ENCODE peak calls at places on chromosomes 16 and 17, in nine cellular contexts. G is breast epithelium; X is BE2C; J is naive thymus-derived CD4-positive, alpha-beta T cell; N is prostate gland; M is heart right ventricle; Y is neuronal stem cell; D is colonic mucosa; U is choroid plexus epithelial cell. A is an unnamed sample.
A peak's percentile ranks its signal among the peaks of the same experiment; 100 is the strongest.

GRCh38 chr17:46962374-46962790 is 16.7 kb downstream of the RPRML start:
- DNase-seq in Y (no peak), D (no peak), N (no peak), M (no peak), X (no peak), J (no peak), G (no peak), U (peak; percentile 47), A (peak; percentile 86)

GRCh38 chr16:66116163-66116792 is 250.2 kb upstream of the CDH5 start:
- DNase-seq in D (no peak), J (no peak), G (no peak), N (no peak), M (no peak), Y (no peak), U (peak; percentile 24), X (no peak), A (peak; percentile 16)

GRCh38 chr17:2237521-2237921 is 66.1 kb downstream of the SMG6 start:
- DNase-seq in U (peak; percentile 87), J (no peak), G (peak; percentile 44), M (peak; percentile 41), X (no peak), Y (no peak), D (no peak), N (no peak), A (no peak)

GRCh38 chr17:40724656-40725055 is 21.1 kb upstream of the KRT24 start:
- DNase-seq in N (no peak), D (no peak), M (no peak), X (no peak), U (no peak), G (no peak), J (no peak), Y (no peak), A (no peak)

GRCh38 chr17:33642002-33642401 is 348.9 kb upstream of the ASIC2 start:
- DNase-seq in X (no peak), M (no peak), J (no peak), U (no peak), N (no peak), D (no peak), Y (no peak), G (no peak), A (no peak)

GRCh38 chr17:64773836-64774761 is 112.0 kb upstream of the SMURF2 start:
- DNase-seq in X (peak; percentile 55), U (peak; percentile 65), G (peak; percentile 70), N (peak; percentile 70), Y (no peak), M (no peak), J (no peak), D (peak; percentile 90), A (peak; percentile 71)

GRCh38 chr16:24834459-24835335 is 11.1 kb upstream of the SLC5A11 start:
- DNase-seq in J (no peak), Y (no peak), U (peak; percentile 71), N (peak; percentile 15), X (peak; percentile 41), M (no peak), G (no peak), D (peak; percentile 82), A (peak; percentile 63)

GRCh38 chr16:12794486-12795399 is 8.9 kb downstream of the CPPED1 start:
- DNase-seq in G (no peak), X (no peak), U (no peak), M (peak; percentile 52), J (no peak), D (no peak), Y (no peak), N (no peak), A (peak; percentile 58)

GRCh38 chr16:77898671-77899211 is 110.4 kb downstream of the VAT1L start:
- DNase-seq in G (no peak), X (no peak), U (peak; percentile 35), D (no peak), Y (no peak), J (no peak), M (no peak), N (no peak), A (no peak)

GRCh38 chr17:13921841-13922776 is 147.2 kb upstream of the COX10 start:
- DNase-seq in Y (no peak), D (no peak), J (no peak), G (no peak), U (no peak), M (no peak), X (no peak), N (no peak), A (no peak)

GRCh38 chr16:14444979-14445810 is 184.9 kb downstream of the PARN start:
- DNase-seq in Y (no peak), M (no peak), X (no peak), D (no peak), J (no peak), G (no peak), N (no peak), U (no peak), A (no peak)

GRCh38 chr17:83199500-83200201 is 120.2 kb downstream of the METRNL start:
- DNase-seq in D (no peak), X (peak; percentile 4), G (peak; percentile 23), J (no peak), M (peak; percentile 53), N (no peak), Y (no peak), U (no peak), A (no peak)

DNA sequence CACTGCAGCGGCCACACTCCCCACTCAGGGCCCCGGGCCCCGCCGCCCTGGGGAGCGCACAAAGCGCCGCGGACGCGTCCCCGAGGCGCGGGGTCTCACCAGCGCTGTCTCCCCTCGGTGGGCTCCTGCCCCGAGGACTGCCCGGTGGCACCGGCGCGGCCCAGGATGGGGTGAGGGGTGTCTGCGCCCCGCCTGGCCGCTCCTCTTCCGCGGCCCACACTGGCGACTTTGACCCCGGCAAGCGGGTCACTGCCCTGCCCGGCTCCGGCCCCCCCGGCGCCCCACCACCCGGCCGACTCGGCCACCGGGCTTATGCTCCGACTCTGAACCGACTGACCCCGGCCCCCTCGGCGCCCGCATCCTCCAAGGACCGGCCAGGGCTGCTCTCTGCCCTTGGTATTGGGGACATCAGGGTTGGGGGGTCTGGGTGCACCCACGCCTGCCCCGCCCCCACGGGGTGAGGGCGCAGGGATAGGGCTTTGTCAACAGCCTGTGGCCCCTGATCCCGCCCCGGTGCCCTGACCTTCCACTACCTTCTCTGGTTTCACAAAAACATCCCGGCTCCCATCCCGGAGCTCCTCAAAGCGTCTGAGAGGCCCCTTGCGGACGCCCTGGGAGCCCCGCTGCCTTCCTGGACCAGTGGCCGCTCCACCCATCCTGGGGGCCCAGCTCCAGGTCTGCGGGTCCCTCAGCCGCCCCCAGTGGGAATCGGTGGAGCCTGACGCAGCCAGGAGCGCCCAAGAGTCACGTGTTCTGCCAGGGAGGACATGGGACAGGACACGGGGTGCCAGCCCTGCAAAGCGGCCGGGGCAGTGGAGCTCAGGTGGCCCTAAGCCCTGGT is 829 bp downstream of the GCGR start:
- DNase-seq in X (no peak), G (no peak), N (no peak), M (no peak), Y (no peak), J (no peak), U (no peak), D (no peak), A (no peak)
- H3K4me3 ChIP-seq in X (no peak overlapping the region), G (no peak overlapping the region), N (peak overlapping the region; percentile 27), M (peak overlapping the region; percentile 8), Y (no peak overlapping the region), J (no peak overlapping the region), U (no peak overlapping the region), D (no peak overlapping the region), A (no peak overlapping the region)

DNA sequence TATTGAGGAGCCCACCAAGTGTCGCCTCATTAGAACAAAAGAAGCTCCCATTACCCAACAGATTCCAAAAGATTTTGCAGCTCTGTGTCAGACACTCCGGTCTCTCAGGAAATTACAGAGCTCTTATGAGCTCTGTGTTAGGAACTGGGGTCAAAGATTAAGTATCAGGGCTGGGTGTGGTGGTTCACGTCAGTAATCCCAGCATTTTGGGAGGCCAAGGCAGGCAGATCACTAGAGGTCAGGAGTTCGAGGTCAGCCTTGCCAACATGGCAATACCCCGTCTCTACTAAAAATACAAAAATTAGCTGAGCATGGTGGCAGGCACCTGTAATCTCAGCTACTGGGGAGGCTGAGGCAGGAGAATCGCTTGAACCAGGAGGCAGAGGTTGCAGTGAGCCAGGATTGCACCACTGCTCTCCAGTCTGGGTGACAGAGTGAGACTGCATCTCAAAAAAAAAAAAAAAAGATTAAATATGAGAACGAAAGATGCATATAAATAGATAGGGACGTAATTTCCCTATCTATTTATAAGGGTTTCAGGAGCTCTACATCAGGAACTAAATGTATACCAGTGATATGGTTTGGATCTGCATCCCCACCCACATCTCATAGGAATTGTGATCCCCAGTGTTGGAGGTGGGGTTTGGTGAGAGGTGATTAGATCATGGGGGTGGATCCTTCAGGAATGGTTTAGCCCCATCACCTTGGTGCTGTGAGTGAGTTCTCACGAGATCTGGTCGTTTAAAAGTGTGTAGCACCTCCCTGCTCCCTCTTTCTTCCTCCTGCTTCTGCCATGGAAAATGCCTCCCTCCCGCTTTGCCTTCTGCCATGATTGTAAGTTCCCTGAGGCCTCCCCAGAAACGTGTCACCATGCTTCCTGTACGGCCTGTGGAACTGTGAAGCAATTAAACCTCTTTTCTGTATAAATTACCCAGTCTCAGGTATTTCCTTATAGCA is 111.4 kb downstream of the PRKCA start:
- DNase-seq in M (no peak), Y (no peak), G (no peak), D (no peak), N (no peak), U (no peak), X (no peak), J (no peak), A (no peak)
- H3K4me3 ChIP-seq in M (no peak overlapping the region), Y (no peak overlapping the region), G (no peak overlapping the region), D (no peak overlapping the region), N (no peak overlapping the region), U (no peak overlapping the region), X (no peak overlapping the region), J (no peak overlapping the region), A (no peak overlapping the region)

DNA sequence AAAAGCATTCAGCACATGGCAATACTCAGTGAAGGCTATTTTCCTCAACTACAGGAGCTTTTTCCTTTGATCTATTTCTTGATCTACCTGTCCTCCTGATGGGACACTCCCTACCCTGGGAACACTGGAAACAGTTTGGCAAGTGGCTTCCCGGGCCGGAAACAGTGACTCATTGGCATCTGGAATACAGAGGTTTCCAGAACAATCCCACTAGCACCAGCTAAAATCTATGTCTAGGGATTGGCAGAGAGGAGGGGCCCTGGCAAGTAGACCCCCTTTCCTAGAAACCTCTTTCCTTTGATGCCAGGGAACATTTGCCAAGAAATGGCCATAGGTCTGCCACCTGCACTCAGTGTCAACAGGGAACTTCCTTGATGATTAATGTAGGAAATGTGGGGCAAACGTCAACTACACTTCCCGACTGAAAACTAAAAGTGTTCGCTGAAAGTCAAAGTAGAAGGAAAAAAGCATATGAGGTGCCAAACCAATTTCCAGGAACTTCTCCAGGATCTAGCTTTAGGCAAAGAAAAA is 30.4 kb upstream of the FBXW10B start:
- DNase-seq in U (peak; percentile 36), N (no peak), M (no peak), X (no peak), Y (no peak), G (peak; percentile 49), D (peak; percentile 87), J (no peak), A (peak; percentile 40)
- H3K4me3 ChIP-seq in U (peak overlapping the region; percentile 79), N (no peak overlapping the region), M (peak overlapping the region; percentile 38), X (peak overlapping the region; percentile 77), Y (no peak overlapping the region), G (peak overlapping the region; percentile 48), D (peak overlapping the region; percentile 59), J (no peak overlapping the region), A (peak overlapping the region; percentile 98)

DNA sequence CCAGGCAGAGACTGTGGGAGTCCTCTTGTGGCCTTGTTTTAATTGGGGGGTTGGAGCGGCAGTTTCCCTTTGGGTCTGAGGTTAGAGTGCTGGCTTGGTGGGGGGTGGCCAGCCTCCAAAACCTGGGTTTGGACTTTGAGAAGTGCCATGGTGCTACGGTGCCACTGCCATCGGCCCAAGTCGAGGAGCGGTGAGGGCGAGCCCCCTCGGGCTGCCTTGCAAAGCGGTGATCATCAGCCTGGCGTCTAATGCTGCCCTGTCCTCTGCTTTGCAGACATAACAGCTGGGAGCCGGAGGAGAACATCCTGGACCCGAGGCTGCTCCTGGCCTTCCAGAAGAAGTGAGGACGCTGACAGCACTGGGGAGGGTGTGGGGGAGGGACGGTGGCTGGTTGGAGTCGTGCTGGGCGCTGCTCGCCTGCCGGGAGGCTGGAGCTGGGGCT is 1.2 kb downstream of the CBX2 start:
- DNase-seq in M (no peak), D (no peak), J (no peak), X (no peak), G (no peak), U (peak; percentile 20), N (no peak), Y (no peak), A (no peak)
- H3K4me3 ChIP-seq in M (peak overlapping the region; percentile 81), D (no peak overlapping the region), J (peak overlapping the region; percentile 13), X (peak overlapping the region; percentile 76), G (peak overlapping the region; percentile 55), U (peak overlapping the region; percentile 65), N (no peak overlapping the region), Y (peak overlapping the region; percentile 78), A (peak overlapping the region; percentile 64)

A was measured in cardiac fibroblast.